ENCODE peak calls at places on chromosomes 4 and X, in seven cellular contexts. J is WERI-Rb-1, Q is neural progenitor cell, V is AG09309, T is right lobe of liver, S is choroid plexus epithelial cell, Y is heart right ventricle. O is an unnamed sample.

GRCh38 chr4:145285928-145286327 is 105.5 kb upstream of the OTUD4 start:
- DNase-seq in J (no peak), Q (no peak), V (no peak), T (no peak), S (peak; percentile 10), Y (no peak), O (no peak)

GRCh38 chr4:118803253-118803652 is 32.7 kb downstream of the SEC24D start:
- DNase-seq in J (no peak), Q (no peak), V (no peak), T (no peak), S (no peak), Y (no peak), O (no peak)

GRCh38 chrX:96776966-96777365 is 92.3 kb downstream of the DIAPH2 start:
- DNase-seq in J (no peak), Q (no peak), V (no peak), T (no peak), S (peak; percentile 11), Y (no peak), O (no peak)

GRCh38 chr4:54276633-54277426 is 47.7 kb downstream of the PDGFRA start:
- DNase-seq in J (no peak), Q (peak; percentile 19), V (no peak), T (no peak), S (no peak), Y (no peak), O (no peak)

GRCh38 chrX:42075032-42075431 is 151.7 kb upstream of the CASK start:
- DNase-seq in J (no peak), Q (no peak), V (no peak), T (no peak), S (no peak), Y (no peak), O (no peak)

GRCh38 chrX:74195605-74196004 is 108.4 kb upstream of the ZCCHC13 start:
- DNase-seq in J (no peak), Q (no peak), V (no peak), T (no peak), S (no peak), Y (peak; percentile 7), O (no peak)

GRCh38 chr4:111618908-111619307 is 526.3 kb upstream of the FAM241A start:
- DNase-seq in J (no peak), Q (no peak), V (no peak), T (no peak), S (peak; percentile 54), Y (no peak), O (no peak)

GRCh38 chr4:139817657-139818452 is 152.2 kb downstream of the MGST2 start:
- DNase-seq in J (no peak), Q (no peak), V (no peak), T (no peak), S (no peak), Y (no peak), O (no peak)

GRCh38 chr4:630661-631060 is 5.3 kb downstream of the PDE6B start:
- DNase-seq in J (no peak), Q (no peak), V (no peak), T (peak; percentile 37), S (no peak), Y (no peak), O (no peak)

GRCh38 chr4:118801895-118802575 is 33.9 kb downstream of the SEC24D start:
- DNase-seq in J (no peak), Q (no peak), V (no peak), T (no peak), S (no peak), Y (no peak), O (no peak)

GRCh38 chr4:174650711-174651355 is 128.5 kb upstream of the HPGD start:
- DNase-seq in J (no peak), Q (no peak), V (no peak), T (no peak), S (no peak), Y (no peak), O (no peak)

GRCh38 chr4:73021634-73022033 is 47.9 kb downstream of the COX18 start:
- DNase-seq in J (no peak), Q (peak; percentile 64), V (peak; percentile 16), T (no peak), S (peak; percentile 87), Y (no peak), O (no peak)

GRCh38 chrX:15930585-15930984 is 76.0 kb upstream of the AP1S2 start:
- DNase-seq in J (no peak), Q (peak; percentile 76), V (peak; percentile 28), T (no peak), S (peak; percentile 54), Y (no peak), O (no peak)
- TF ChIP-seq CTCF in J (no peak), Q (peak; percentile 70), V (peak; percentile 33), T (no peak), S (peak; percentile 30), Y (no peak), O (no peak)

DNA sequence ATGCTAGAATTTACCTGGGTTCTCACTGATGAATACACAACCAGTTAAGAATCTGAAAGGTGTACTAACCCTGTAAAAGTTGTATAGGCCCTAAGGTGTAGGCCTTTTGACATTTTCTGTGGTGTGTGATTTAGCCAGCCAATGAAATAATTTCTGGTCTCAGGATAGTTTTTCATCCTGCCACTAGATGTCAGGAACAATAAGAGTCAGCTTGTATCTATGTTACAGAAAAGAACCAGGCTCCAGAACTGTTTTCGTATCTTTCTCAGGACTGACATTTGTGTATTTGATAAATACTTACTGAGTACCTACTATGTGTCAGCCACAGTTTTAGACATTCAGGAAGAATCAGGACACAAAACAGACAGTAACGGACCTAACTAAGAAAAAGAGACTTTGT is 673.6 kb upstream of the TENM3 start:
- DNase-seq in J (no peak), Q (peak; percentile 39), V (peak; percentile 32), T (no peak), S (peak; percentile 75), Y (no peak), O (no peak)
- TF ChIP-seq CTCF in J (peak; percentile 34), Q (peak; percentile 58), V (peak; percentile 62), T (peak; percentile 44), S (peak; percentile 66), Y (peak; percentile 25), O (peak; percentile 44)

GRCh38 chrX:7582191-7582590 is 260.8 kb upstream of the VCX start:
- DNase-seq in J (no peak), Q (no peak), V (no peak), T (no peak), S (no peak), Y (no peak), O (no peak)

GRCh38 chrX:7580127-7580526 is 262.8 kb upstream of the VCX start:
- DNase-seq in J (no peak), Q (peak; percentile 15), V (no peak), T (no peak), S (no peak), Y (no peak), O (no peak)

GRCh38 chrX:7586126-7586525 is 256.8 kb upstream of the VCX start:
- DNase-seq in J (no peak), Q (peak; percentile 38), V (peak; percentile 5), T (no peak), S (peak; percentile 39), Y (no peak), O (peak; percentile 11)
- TF ChIP-seq CTCF in J (peak; percentile 61), Q (peak; percentile 54), V (peak; percentile 48), T (peak; percentile 55), S (peak; percentile 49), Y (no peak), O (peak; percentile 56)

DNA sequence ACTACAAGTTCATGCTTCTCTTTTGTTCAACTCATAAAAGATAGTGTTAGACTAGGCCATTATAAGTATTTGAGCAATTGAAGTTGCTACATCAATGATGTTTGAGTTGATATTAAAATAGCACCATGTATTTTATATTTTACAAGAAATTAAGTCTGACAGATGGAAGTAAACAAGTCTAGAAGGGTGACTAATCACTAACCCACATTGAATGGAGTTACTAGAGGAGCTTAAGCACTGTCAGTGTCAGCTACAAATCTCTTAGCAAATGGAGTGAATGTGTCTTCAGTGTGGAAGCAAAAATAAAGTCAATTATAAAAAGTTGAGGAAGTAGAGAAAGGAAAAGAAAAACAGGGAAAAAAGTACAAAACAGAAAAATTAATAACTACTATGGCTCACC is 592.5 kb downstream of the PCDH18 start:
- DNase-seq in J (no peak), Q (no peak), V (no peak), T (no peak), S (no peak), Y (no peak), O (no peak)
- TF ChIP-seq CTCF in J (no peak), Q (no peak), V (no peak), T (no peak), S (no peak), Y (no peak), O (no peak)

DNA sequence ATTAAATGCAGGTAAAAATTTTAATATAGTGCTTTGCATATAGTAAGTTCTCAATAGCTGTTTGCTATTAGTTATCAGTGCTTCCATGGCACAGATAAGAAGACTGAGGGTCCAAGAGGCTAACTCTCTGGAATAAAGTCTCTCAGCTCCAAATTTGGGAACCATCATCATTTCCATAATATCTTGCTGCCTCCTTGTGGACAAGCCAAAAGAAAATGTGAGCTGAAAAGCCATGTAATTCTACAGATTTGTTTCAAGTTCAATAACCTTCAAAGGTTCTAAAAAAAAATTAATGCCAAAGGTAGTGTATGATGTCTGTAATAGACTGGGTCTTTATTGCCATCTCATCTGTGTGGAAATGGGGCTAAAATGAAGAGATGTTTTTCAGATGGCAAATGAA is 136.9 kb upstream of the VCX start:
- DNase-seq in J (no peak), Q (no peak), V (no peak), T (no peak), S (peak; percentile 3), Y (no peak), O (no peak)
- TF ChIP-seq CTCF in J (no peak), Q (peak; percentile 37), V (peak; percentile 35), T (peak; percentile 9), S (peak; percentile 30), Y (no peak), O (peak; percentile 32)

GRCh38 chrX:48791063-48791820 is 4.9 kb downstream of the GATA1 start:
- DNase-seq in J (no peak), Q (no peak), V (no peak), T (no peak), S (no peak), Y (no peak), O (no peak)

GRCh38 chrX:48794340-48794920 is 7.4 kb upstream of the HDAC6 start:
- DNase-seq in J (no peak), Q (no peak), V (no peak), T (no peak), S (no peak), Y (no peak), O (no peak)

GRCh38 chrX:48790477-48790876 is 4.1 kb downstream of the GATA1 start:
- DNase-seq in J (no peak), Q (no peak), V (no peak), T (no peak), S (no peak), Y (no peak), O (no peak)

GRCh38 chrX:48793935-48794334 is 7.5 kb downstream of the GATA1 start:
- DNase-seq in J (no peak), Q (no peak), V (no peak), T (no peak), S (no peak), Y (no peak), O (no peak)

DNA sequence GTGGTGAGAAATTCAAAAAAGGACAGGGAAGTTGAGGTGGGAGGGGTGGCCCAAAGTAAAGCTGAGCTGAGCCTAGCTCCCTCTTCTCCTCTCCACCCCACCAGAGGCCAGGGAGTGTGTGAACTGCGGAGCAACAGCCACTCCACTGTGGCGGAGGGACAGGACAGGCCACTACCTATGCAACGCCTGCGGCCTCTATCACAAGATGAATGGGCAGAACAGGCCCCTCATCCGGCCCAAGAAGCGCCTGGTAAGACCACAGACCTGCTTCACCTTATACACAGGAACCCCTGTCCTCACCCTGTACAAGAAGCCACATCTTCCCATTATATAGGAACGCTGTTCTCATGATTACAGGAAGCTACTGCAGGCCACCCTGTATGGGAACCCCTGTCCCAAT is 5.8 kb downstream of the GATA1 start:
- DNase-seq in J (no peak), Q (no peak), V (no peak), T (no peak), S (no peak), Y (no peak), O (no peak)
- TF ChIP-seq CTCF in J (no peak), Q (no peak), V (no peak), T (no peak), S (no peak), Y (no peak), O (no peak)